ENCODE peak calls at places on chromosomes 1 and 21, in seven cellular contexts. One of them, this sample, is unnamed.
A peak's percentile ranks its signal among the peaks of the same experiment; 100 is the strongest.

GRCh38 chr1:235675152-235675890 is 25.7 kb upstream of the GNG4 start:
- DNase-seq in CD4-positive, CD25-positive, alpha-beta regulatory T cell: no peak
- DNase-seq in NCI-H1092: no peak
- DNase-seq in activated naive CD8-positive, alpha-beta T cell treated with anti-CD3 and anti-CD28 coated beads, Interleukin-2, amount 50 U/mL, for 24 hours: no peak
- DNase-seq in AG04449: no peak
- DNase-seq in AG08396: no peak
- DNase-seq in NCI-H187: no peak
- DNase-seq in this sample: no peak

GRCh38 chr1:155871390-155871789 is 12.0 kb downstream of the SYT11 start:
- DNase-seq in CD4-positive, CD25-positive, alpha-beta regulatory T cell: no peak
- DNase-seq in NCI-H1092: peak; percentile 89
- DNase-seq in activated naive CD8-positive, alpha-beta T cell treated with anti-CD3 and anti-CD28 coated beads, Interleukin-2, amount 50 U/mL, for 24 hours: no peak
- DNase-seq in AG04449: no peak
- DNase-seq in AG08396: no peak
- DNase-seq in NCI-H187: no peak
- DNase-seq in this sample: no peak

GRCh38 chr1:206471415-206471801 is 1.1 kb downstream of the IKBKE start:
- DNase-seq in CD4-positive, CD25-positive, alpha-beta regulatory T cell: no peak
- DNase-seq in NCI-H1092: no peak
- DNase-seq in activated naive CD8-positive, alpha-beta T cell treated with anti-CD3 and anti-CD28 coated beads, Interleukin-2, amount 50 U/mL, for 24 hours: peak; percentile 43
- DNase-seq in AG04449: no peak
- DNase-seq in AG08396: no peak
- DNase-seq in NCI-H187: no peak
- DNase-seq in this sample: no peak

GRCh38 chr1:222995620-222996306 is 147.3 kb downstream of the TLR5 start:
- DNase-seq in CD4-positive, CD25-positive, alpha-beta regulatory T cell: no peak
- DNase-seq in NCI-H1092: no peak
- DNase-seq in activated naive CD8-positive, alpha-beta T cell treated with anti-CD3 and anti-CD28 coated beads, Interleukin-2, amount 50 U/mL, for 24 hours: no peak
- DNase-seq in AG04449: no peak
- DNase-seq in AG08396: no peak
- DNase-seq in NCI-H187: no peak
- DNase-seq in this sample: no peak

GRCh38 chr1:175783126-175783722 is 39.8 kb upstream of the TNR start:
- DNase-seq in CD4-positive, CD25-positive, alpha-beta regulatory T cell: no peak
- DNase-seq in NCI-H1092: no peak
- DNase-seq in activated naive CD8-positive, alpha-beta T cell treated with anti-CD3 and anti-CD28 coated beads, Interleukin-2, amount 50 U/mL, for 24 hours: no peak
- DNase-seq in AG04449: no peak
- DNase-seq in AG08396: no peak
- DNase-seq in NCI-H187: no peak
- DNase-seq in this sample: no peak

GRCh38 chr1:42177551-42177981 is 13.0 kb upstream of the GUCA2A start:
- DNase-seq in CD4-positive, CD25-positive, alpha-beta regulatory T cell: no peak
- DNase-seq in NCI-H1092: peak; percentile 69
- DNase-seq in activated naive CD8-positive, alpha-beta T cell treated with anti-CD3 and anti-CD28 coated beads, Interleukin-2, amount 50 U/mL, for 24 hours: no peak
- DNase-seq in AG04449: peak; percentile 76
- DNase-seq in AG08396: peak; percentile 61
- DNase-seq in NCI-H187: no peak
- DNase-seq in this sample: no peak

GRCh38 chr1:226983998-226984364 is 43.9 kb downstream of the COQ8A start:
- DNase-seq in CD4-positive, CD25-positive, alpha-beta regulatory T cell: no peak
- DNase-seq in NCI-H1092: no peak
- DNase-seq in activated naive CD8-positive, alpha-beta T cell treated with anti-CD3 and anti-CD28 coated beads, Interleukin-2, amount 50 U/mL, for 24 hours: no peak
- DNase-seq in AG04449: no peak
- DNase-seq in AG08396: no peak
- DNase-seq in NCI-H187: no peak
- DNase-seq in this sample: no peak

GRCh38 chr1:12005488-12006166 is 13.7 kb upstream of the MIIP start:
- DNase-seq in CD4-positive, CD25-positive, alpha-beta regulatory T cell: no peak
- DNase-seq in NCI-H1092: no peak
- DNase-seq in activated naive CD8-positive, alpha-beta T cell treated with anti-CD3 and anti-CD28 coated beads, Interleukin-2, amount 50 U/mL, for 24 hours: no peak
- DNase-seq in AG04449: no peak
- DNase-seq in AG08396: no peak
- DNase-seq in NCI-H187: no peak
- DNase-seq in this sample: no peak

GRCh38 chr21:36059823-36060158 is 535 bp downstream of the SETD4 start:
- DNase-seq in CD4-positive, CD25-positive, alpha-beta regulatory T cell: no peak
- DNase-seq in NCI-H1092: no peak
- DNase-seq in activated naive CD8-positive, alpha-beta T cell treated with anti-CD3 and anti-CD28 coated beads, Interleukin-2, amount 50 U/mL, for 24 hours: no peak
- DNase-seq in AG04449: no peak
- DNase-seq in AG08396: peak; percentile 56
- DNase-seq in NCI-H187: peak; percentile 50
- DNase-seq in this sample: peak; percentile 61

GRCh38 chr1:19203440-19203839 is 6.6 kb downstream of the UBR4 start:
- DNase-seq in CD4-positive, CD25-positive, alpha-beta regulatory T cell: no peak
- DNase-seq in NCI-H1092: no peak
- DNase-seq in activated naive CD8-positive, alpha-beta T cell treated with anti-CD3 and anti-CD28 coated beads, Interleukin-2, amount 50 U/mL, for 24 hours: no peak
- DNase-seq in AG04449: no peak
- DNase-seq in AG08396: peak; percentile 58
- DNase-seq in NCI-H187: no peak
- DNase-seq in this sample: no peak

GRCh38 chr1:36771222-36771621 is 263.1 kb downstream of the GRIK3 start:
- DNase-seq in CD4-positive, CD25-positive, alpha-beta regulatory T cell: no peak
- DNase-seq in NCI-H1092: peak; percentile 61
- DNase-seq in activated naive CD8-positive, alpha-beta T cell treated with anti-CD3 and anti-CD28 coated beads, Interleukin-2, amount 50 U/mL, for 24 hours: no peak
- DNase-seq in AG04449: no peak
- DNase-seq in AG08396: no peak
- DNase-seq in NCI-H187: no peak
- DNase-seq in this sample: no peak

GRCh38 chr1:203536981-203537455 is 43.1 kb downstream of the OPTC start:
- DNase-seq in CD4-positive, CD25-positive, alpha-beta regulatory T cell: no peak
- DNase-seq in NCI-H1092: no peak
- DNase-seq in activated naive CD8-positive, alpha-beta T cell treated with anti-CD3 and anti-CD28 coated beads, Interleukin-2, amount 50 U/mL, for 24 hours: no peak
- DNase-seq in AG04449: no peak
- DNase-seq in AG08396: peak; percentile 48
- DNase-seq in NCI-H187: no peak
- DNase-seq in this sample: peak; percentile 94

GRCh38 chr1:47317841-47318240 is 3.9 kb upstream of the STIL start:
- DNase-seq in CD4-positive, CD25-positive, alpha-beta regulatory T cell: no peak
- DNase-seq in NCI-H1092: no peak
- DNase-seq in activated naive CD8-positive, alpha-beta T cell treated with anti-CD3 and anti-CD28 coated beads, Interleukin-2, amount 50 U/mL, for 24 hours: no peak
- DNase-seq in AG04449: peak; percentile 96
- DNase-seq in AG08396: peak; percentile 63
- DNase-seq in NCI-H187: no peak
- DNase-seq in this sample: no peak

GRCh38 chr21:15986277-15986676 is 256.5 kb downstream of the USP25 start:
- DNase-seq in CD4-positive, CD25-positive, alpha-beta regulatory T cell: no peak
- DNase-seq in NCI-H1092: no peak
- DNase-seq in activated naive CD8-positive, alpha-beta T cell treated with anti-CD3 and anti-CD28 coated beads, Interleukin-2, amount 50 U/mL, for 24 hours: no peak
- DNase-seq in AG04449: no peak
- DNase-seq in AG08396: no peak
- DNase-seq in NCI-H187: no peak
- DNase-seq in this sample: no peak

GRCh38 chr1:1187938-1188337 is 14.3 kb downstream of the TTLL10 start:
- DNase-seq in CD4-positive, CD25-positive, alpha-beta regulatory T cell: no peak
- DNase-seq in NCI-H1092: no peak
- DNase-seq in activated naive CD8-positive, alpha-beta T cell treated with anti-CD3 and anti-CD28 coated beads, Interleukin-2, amount 50 U/mL, for 24 hours: no peak
- DNase-seq in AG04449: no peak
- DNase-seq in AG08396: no peak
- DNase-seq in NCI-H187: no peak
- DNase-seq in this sample: no peak

GRCh38 chr21:32253215-32253641 is 25.6 kb downstream of the MIS18A start:
- DNase-seq in CD4-positive, CD25-positive, alpha-beta regulatory T cell: no peak
- DNase-seq in NCI-H1092: no peak
- DNase-seq in activated naive CD8-positive, alpha-beta T cell treated with anti-CD3 and anti-CD28 coated beads, Interleukin-2, amount 50 U/mL, for 24 hours: no peak
- DNase-seq in AG04449: peak; percentile 24
- DNase-seq in AG08396: peak; percentile 74
- DNase-seq in NCI-H187: no peak
- DNase-seq in this sample: no peak

GRCh38 chr1:116878804-116879477 is 30.8 kb upstream of the PTGFRN start:
- DNase-seq in CD4-positive, CD25-positive, alpha-beta regulatory T cell: no peak
- DNase-seq in NCI-H1092: no peak
- DNase-seq in activated naive CD8-positive, alpha-beta T cell treated with anti-CD3 and anti-CD28 coated beads, Interleukin-2, amount 50 U/mL, for 24 hours: no peak
- DNase-seq in AG04449: no peak
- DNase-seq in AG08396: no peak
- DNase-seq in NCI-H187: peak; percentile 24
- DNase-seq in this sample: no peak

GRCh38 chr1:17439250-17440073 is at the start of gene RCC2:
- DNase-seq in CD4-positive, CD25-positive, alpha-beta regulatory T cell: peak; percentile 66
- DNase-seq in NCI-H1092: peak; percentile 77
- DNase-seq in activated naive CD8-positive, alpha-beta T cell treated with anti-CD3 and anti-CD28 coated beads, Interleukin-2, amount 50 U/mL, for 24 hours: peak; percentile 71
- DNase-seq in AG04449: no peak
- DNase-seq in AG08396: peak; percentile 96
- DNase-seq in NCI-H187: peak; percentile 50
- DNase-seq in this sample: peak; percentile 71

GRCh38 chr1:230109871-230110667 is 43.0 kb downstream of the GALNT2 start:
- DNase-seq in CD4-positive, CD25-positive, alpha-beta regulatory T cell: peak; percentile 39
- DNase-seq in NCI-H1092: no peak
- DNase-seq in activated naive CD8-positive, alpha-beta T cell treated with anti-CD3 and anti-CD28 coated beads, Interleukin-2, amount 50 U/mL, for 24 hours: peak; percentile 76
- DNase-seq in AG04449: no peak
- DNase-seq in AG08396: no peak
- DNase-seq in NCI-H187: no peak
- DNase-seq in this sample: no peak

GRCh38 chr21:31397515-31397926 is 53.5 kb upstream of the TIAM1 start:
- DNase-seq in CD4-positive, CD25-positive, alpha-beta regulatory T cell: no peak
- DNase-seq in NCI-H1092: no peak
- DNase-seq in activated naive CD8-positive, alpha-beta T cell treated with anti-CD3 and anti-CD28 coated beads, Interleukin-2, amount 50 U/mL, for 24 hours: no peak
- DNase-seq in AG04449: no peak
- DNase-seq in AG08396: no peak
- DNase-seq in NCI-H187: peak; percentile 8
- DNase-seq in this sample: no peak

GRCh38 chr21:15221799-15222386 is 157.1 kb upstream of the NRIP1 start:
- DNase-seq in CD4-positive, CD25-positive, alpha-beta regulatory T cell: no peak
- DNase-seq in NCI-H1092: no peak
- DNase-seq in activated naive CD8-positive, alpha-beta T cell treated with anti-CD3 and anti-CD28 coated beads, Interleukin-2, amount 50 U/mL, for 24 hours: no peak
- DNase-seq in AG04449: no peak
- DNase-seq in AG08396: no peak
- DNase-seq in NCI-H187: no peak
- DNase-seq in this sample: peak; percentile 74

GRCh38 chr1:223667484-223668182 is 2.1 kb upstream of the CAPN8 start:
- DNase-seq in CD4-positive, CD25-positive, alpha-beta regulatory T cell: no peak
- DNase-seq in NCI-H1092: no peak
- DNase-seq in activated naive CD8-positive, alpha-beta T cell treated with anti-CD3 and anti-CD28 coated beads, Interleukin-2, amount 50 U/mL, for 24 hours: no peak
- DNase-seq in AG04449: no peak
- DNase-seq in AG08396: no peak
- DNase-seq in NCI-H187: no peak
- DNase-seq in this sample: no peak

GRCh38 chr21:14737278-14737677 is 191.2 kb upstream of the SAMSN1 start:
- DNase-seq in CD4-positive, CD25-positive, alpha-beta regulatory T cell: no peak
- DNase-seq in NCI-H1092: no peak
- DNase-seq in activated naive CD8-positive, alpha-beta T cell treated with anti-CD3 and anti-CD28 coated beads, Interleukin-2, amount 50 U/mL, for 24 hours: no peak
- DNase-seq in AG04449: no peak
- DNase-seq in AG08396: no peak
- DNase-seq in NCI-H187: no peak
- DNase-seq in this sample: no peak

GRCh38 chr21:41781047-41781405 is 14.2 kb upstream of the RIPK4 start:
- DNase-seq in CD4-positive, CD25-positive, alpha-beta regulatory T cell: no peak
- DNase-seq in NCI-H1092: no peak
- DNase-seq in activated naive CD8-positive, alpha-beta T cell treated with anti-CD3 and anti-CD28 coated beads, Interleukin-2, amount 50 U/mL, for 24 hours: no peak
- DNase-seq in AG04449: no peak
- DNase-seq in AG08396: no peak
- DNase-seq in NCI-H187: no peak
- DNase-seq in this sample: no peak

GRCh38 chr1:167344605-167345385 is 124.1 kb downstream of the POU2F1 start:
- DNase-seq in CD4-positive, CD25-positive, alpha-beta regulatory T cell: no peak
- DNase-seq in NCI-H1092: no peak
- DNase-seq in activated naive CD8-positive, alpha-beta T cell treated with anti-CD3 and anti-CD28 coated beads, Interleukin-2, amount 50 U/mL, for 24 hours: no peak
- DNase-seq in AG04449: no peak
- DNase-seq in AG08396: no peak
- DNase-seq in NCI-H187: no peak
- DNase-seq in this sample: no peak

GRCh38 chr1:212752256-212752933 is 39.2 kb downstream of the NSL1 start:
- DNase-seq in CD4-positive, CD25-positive, alpha-beta regulatory T cell: no peak
- DNase-seq in NCI-H1092: no peak
- DNase-seq in activated naive CD8-positive, alpha-beta T cell treated with anti-CD3 and anti-CD28 coated beads, Interleukin-2, amount 50 U/mL, for 24 hours: no peak
- DNase-seq in AG04449: no peak
- DNase-seq in AG08396: peak; percentile 22
- DNase-seq in NCI-H187: no peak
- DNase-seq in this sample: no peak

GRCh38 chr1:212218911-212219310 is 66.3 kb upstream of the PPP2R5A start:
- DNase-seq in CD4-positive, CD25-positive, alpha-beta regulatory T cell: no peak
- DNase-seq in NCI-H1092: no peak
- DNase-seq in activated naive CD8-positive, alpha-beta T cell treated with anti-CD3 and anti-CD28 coated beads, Interleukin-2, amount 50 U/mL, for 24 hours: no peak
- DNase-seq in AG04449: peak; percentile 44
- DNase-seq in AG08396: peak; percentile 58
- DNase-seq in NCI-H187: no peak
- DNase-seq in this sample: no peak

GRCh38 chr1:68232354-68233148 is at the start of gene WLS:
- DNase-seq in CD4-positive, CD25-positive, alpha-beta regulatory T cell: no peak
- DNase-seq in NCI-H1092: peak; percentile 71
- DNase-seq in activated naive CD8-positive, alpha-beta T cell treated with anti-CD3 and anti-CD28 coated beads, Interleukin-2, amount 50 U/mL, for 24 hours: peak; percentile 8
- DNase-seq in AG04449: no peak
- DNase-seq in AG08396: peak; percentile 80
- DNase-seq in NCI-H187: peak; percentile 33
- DNase-seq in this sample: peak; percentile 77

GRCh38 chr1:2979191-2980072 is 41.8 kb upstream of the ACTRT2 start:
- DNase-seq in CD4-positive, CD25-positive, alpha-beta regulatory T cell: no peak
- DNase-seq in NCI-H1092: no peak
- DNase-seq in activated naive CD8-positive, alpha-beta T cell treated with anti-CD3 and anti-CD28 coated beads, Interleukin-2, amount 50 U/mL, for 24 hours: no peak
- DNase-seq in AG04449: no peak
- DNase-seq in AG08396: no peak
- DNase-seq in NCI-H187: no peak
- DNase-seq in this sample: peak; percentile 38

GRCh38 chr1:206472886-206473285 is 2.6 kb downstream of the IKBKE start:
- DNase-seq in CD4-positive, CD25-positive, alpha-beta regulatory T cell: no peak
- DNase-seq in NCI-H1092: no peak
- DNase-seq in activated naive CD8-positive, alpha-beta T cell treated with anti-CD3 and anti-CD28 coated beads, Interleukin-2, amount 50 U/mL, for 24 hours: no peak
- DNase-seq in AG04449: no peak
- DNase-seq in AG08396: no peak
- DNase-seq in NCI-H187: no peak
- DNase-seq in this sample: no peak

GRCh38 chr1:171655215-171656116 is 3.0 kb upstream of the MYOC start:
- DNase-seq in CD4-positive, CD25-positive, alpha-beta regulatory T cell: peak; percentile 43
- DNase-seq in NCI-H1092: peak; percentile 47
- DNase-seq in activated naive CD8-positive, alpha-beta T cell treated with anti-CD3 and anti-CD28 coated beads, Interleukin-2, amount 50 U/mL, for 24 hours: peak; percentile 86
- DNase-seq in AG04449: no peak
- DNase-seq in AG08396: peak; percentile 68
- DNase-seq in NCI-H187: peak; percentile 71
- DNase-seq in this sample: peak; percentile 61

GRCh38 chr1:245153081-245153644 is 1.6 kb upstream of the KIF26B start:
- DNase-seq in CD4-positive, CD25-positive, alpha-beta regulatory T cell: peak; percentile 63
- DNase-seq in NCI-H1092: peak; percentile 79
- DNase-seq in activated naive CD8-positive, alpha-beta T cell treated with anti-CD3 and anti-CD28 coated beads, Interleukin-2, amount 50 U/mL, for 24 hours: peak; percentile 71
- DNase-seq in AG04449: peak; percentile 10
- DNase-seq in AG08396: peak; percentile 82
- DNase-seq in NCI-H187: no peak
- DNase-seq in this sample: peak; percentile 44

GRCh38 chr1:222037720-222038119 is 295.8 kb upstream of the DUSP10 start:
- DNase-seq in CD4-positive, CD25-positive, alpha-beta regulatory T cell: no peak
- DNase-seq in NCI-H1092: no peak
- DNase-seq in activated naive CD8-positive, alpha-beta T cell treated with anti-CD3 and anti-CD28 coated beads, Interleukin-2, amount 50 U/mL, for 24 hours: no peak
- DNase-seq in AG04449: no peak
- DNase-seq in AG08396: no peak
- DNase-seq in NCI-H187: no peak
- DNase-seq in this sample: no peak

GRCh38 chr1:63101336-63101735 is 221.0 kb upstream of the FOXD3 start:
- DNase-seq in CD4-positive, CD25-positive, alpha-beta regulatory T cell: no peak
- DNase-seq in NCI-H1092: no peak
- DNase-seq in activated naive CD8-positive, alpha-beta T cell treated with anti-CD3 and anti-CD28 coated beads, Interleukin-2, amount 50 U/mL, for 24 hours: no peak
- DNase-seq in AG04449: no peak
- DNase-seq in AG08396: no peak
- DNase-seq in NCI-H187: no peak
- DNase-seq in this sample: no peak

This sample was measured in right lobe of liver.